ENCODE peak calls at places on chromosomes 2 and 18, in four cellular contexts. H, U, Y and X are unnamed samples.

GRCh38 chr2:135140606-135141005 is 88.5 kb downstream of the RAB3GAP1 start:
- DNase-seq in H (no peak), U (no peak), Y (no peak), X (no peak)

GRCh38 chr2:241226723-241227634 is 38.5 kb downstream of the ANO7 start:
- DNase-seq in H (no peak), U (no peak), Y (no peak), X (no peak)

GRCh38 chr2:240917009-240917683 is 11.0 kb downstream of the CROCC2 start:
- DNase-seq in H (no peak), U (no peak), Y (no peak), X (peak)

GRCh38 chr2:172836386-172837200 is 100.9 kb downstream of the RAPGEF4 start:
- DNase-seq in H (no peak), U (no peak), Y (peak), X (no peak)

GRCh38 chr18:23689616-23690504 is 607 bp downstream of the LAMA3 start:
- DNase-seq in H (peak), U (no peak), Y (peak), X (no peak)

GRCh38 chr18:77052656-77053309 is 79.8 kb downstream of the MBP start:
- DNase-seq in H (no peak), U (no peak), Y (no peak), X (peak)

GRCh38 chr2:53670351-53670750 is 97.3 kb upstream of the CHAC2 start:
- DNase-seq in H (no peak), U (no peak), Y (no peak), X (no peak)

GRCh38 chr18:36772339-36772738 is 56.5 kb downstream of the TPGS2 start:
- DNase-seq in H (no peak), U (no peak), Y (no peak), X (no peak)

GRCh38 chr2:25529034-25529433 is 144.3 kb downstream of the DTNB start:
- DNase-seq in H (no peak), U (no peak), Y (no peak), X (no peak)

GRCh38 chr2:59223737-59224136 is 982.6 kb upstream of the FANCL start:
- DNase-seq in H (no peak), U (no peak), Y (no peak), X (no peak)

GRCh38 chr2:133063792-133064191 is 393.8 kb upstream of the LYPD1 start:
- DNase-seq in H (peak), U (no peak), Y (peak), X (no peak)

GRCh38 chr2:70690846-70691245 is 77.2 kb downstream of the ADD2 start:
- DNase-seq in H (peak), U (no peak), Y (no peak), X (peak)

GRCh38 chr2:41729800-41730364 is 317.9 kb upstream of the PKDCC start:
- DNase-seq in H (no peak), U (no peak), Y (no peak), X (no peak)

GRCh38 chr2:223532161-223532560 is 70.0 kb downstream of the SCG2 start:
- DNase-seq in H (no peak), U (no peak), Y (no peak), X (no peak)

GRCh38 chr18:21012308-21012707 is 99.3 kb downstream of the ROCK1 start:
- DNase-seq in H (no peak), U (no peak), Y (no peak), X (no peak)

GRCh38 chr2:134926231-134926931 is 7.8 kb downstream of the CCNT2 start:
- DNase-seq in H (no peak), U (no peak), Y (peak), X (no peak)

GRCh38 chr2:72081450-72081849 is 66.2 kb downstream of the CYP26B1 start:
- DNase-seq in H (no peak), U (no peak), Y (no peak), X (no peak)

GRCh38 chr2:64748561-64748960 is 94.8 kb upstream of the SERTAD2 start:
- DNase-seq in H (no peak), U (no peak), Y (no peak), X (no peak)

GRCh38 chr2:64751286-64752260 is 97.9 kb upstream of the SERTAD2 start:
- DNase-seq in H (peak), U (peak), Y (no peak), X (no peak)

GRCh38 chr2:64750817-64751285 is 97.1 kb upstream of the SERTAD2 start:
- DNase-seq in H (peak), U (peak), Y (peak), X (peak)

GRCh38 chr2:64749446-64749845 is 95.7 kb upstream of the SERTAD2 start:
- DNase-seq in H (no peak), U (no peak), Y (peak), X (no peak)

GRCh38 chr2:64750001-64750816 is 96.5 kb upstream of the SERTAD2 start:
- DNase-seq in H (peak), U (no peak), Y (peak), X (peak)
- TF ChIP-seq CTCF in H (no peak), U (no peak), Y (peak), X (peak)

DNA sequence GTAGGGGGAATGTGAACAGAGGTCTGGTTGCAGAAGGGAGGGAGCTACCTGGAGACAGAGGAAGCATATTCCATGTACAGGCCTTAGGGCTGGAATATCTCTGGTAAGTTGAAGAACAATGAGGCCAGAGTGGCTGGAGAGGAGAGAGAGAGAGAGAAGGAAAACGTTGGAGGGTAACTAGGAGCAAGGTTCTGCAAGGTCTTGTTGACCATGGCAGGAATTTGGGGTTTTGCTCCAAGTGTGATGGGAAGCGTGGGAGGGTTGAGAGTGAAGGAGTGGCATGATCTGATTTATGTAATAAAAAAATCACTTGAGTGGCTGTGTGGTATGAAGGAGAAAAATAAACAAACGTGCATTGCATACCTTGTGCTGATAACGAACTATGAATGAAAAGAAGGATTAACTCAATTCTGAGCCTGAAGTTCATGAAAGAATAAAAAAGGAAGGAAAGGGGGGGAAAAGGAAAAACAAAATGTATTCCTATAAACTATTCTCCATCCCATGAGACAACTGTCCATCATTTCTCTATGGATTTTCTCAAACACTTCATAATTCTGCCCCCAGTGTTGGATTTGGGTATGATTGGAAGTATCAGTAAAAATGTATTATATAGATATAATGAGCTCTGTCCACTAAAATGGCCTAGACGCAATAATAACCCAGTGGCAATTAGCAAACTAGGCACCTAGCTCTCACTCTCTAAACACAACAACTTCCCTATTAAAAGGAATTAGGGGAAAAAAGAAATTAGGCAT is 59.7 kb upstream of the PMAIP1 start:
- DNase-seq in H (no peak), U (no peak), Y (no peak), X (no peak)
- TF ChIP-seq CTCF in H (no peak), U (peak), Y (no peak), X (peak)

GRCh38 chr2:75646583-75647425 is at the start of gene MRPL19:
- DNase-seq in H (peak), U (peak), Y (peak), X (peak)

GRCh38 chr2:75647771-75648170 is 1.2 kb downstream of the MRPL19 start:
- DNase-seq in H (no peak), U (no peak), Y (no peak), X (no peak)

GRCh38 chr2:75643980-75644379 is 2.6 kb upstream of the MRPL19 start:
- DNase-seq in H (no peak), U (no peak), Y (no peak), X (no peak)

GRCh38 chr2:75646090-75646582 is 447 bp upstream of the MRPL19 start:
- DNase-seq in H (no peak), U (no peak), Y (no peak), X (no peak)

DNA sequence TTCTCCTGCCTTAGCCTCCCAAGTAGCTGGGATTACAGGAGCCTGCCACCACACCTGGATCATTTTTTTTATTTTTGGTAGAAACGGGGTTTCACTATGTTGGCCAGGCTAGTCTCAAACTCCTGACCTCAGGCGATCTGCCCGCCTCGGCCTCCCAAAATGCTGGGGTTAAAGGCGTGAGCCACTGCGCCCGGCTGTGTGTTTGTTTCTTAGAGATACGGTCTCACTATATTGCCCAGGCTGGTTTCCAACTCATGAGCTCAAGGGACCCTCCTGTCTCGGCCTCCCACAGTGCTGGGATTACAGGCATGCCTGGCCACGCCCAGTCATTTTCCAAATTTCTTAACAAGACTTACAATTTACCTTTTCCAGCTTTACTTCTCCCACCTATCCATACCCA is 940 bp upstream of the MRPL19 start:
- DNase-seq in H (no peak), U (no peak), Y (no peak), X (no peak)
- TF ChIP-seq CTCF in H (no peak), U (no peak), Y (no peak), X (no peak)

DNA sequence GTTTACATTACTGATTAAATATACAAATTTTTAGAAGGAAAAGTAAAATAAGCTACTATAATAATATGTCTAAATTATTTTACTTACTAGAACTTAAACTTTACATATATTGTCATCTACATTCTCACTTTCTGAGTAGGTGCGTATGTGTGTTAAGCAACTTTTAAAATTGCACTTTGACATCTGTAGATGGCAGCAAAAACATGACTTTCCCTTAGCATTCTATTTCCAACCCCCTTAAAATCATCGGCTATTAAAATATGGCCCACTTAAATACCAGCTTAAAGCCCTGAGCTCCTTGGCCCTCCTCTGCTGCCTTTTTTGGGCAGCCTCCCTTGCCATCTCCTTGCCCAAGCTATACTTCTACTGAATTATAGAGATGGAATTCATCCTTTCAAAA is 78.0 kb downstream of the UPP2 start:
- DNase-seq in H (no peak), U (no peak), Y (peak), X (no peak)
- TF ChIP-seq CTCF in H (peak), U (peak), Y (peak), X (peak)

DNA sequence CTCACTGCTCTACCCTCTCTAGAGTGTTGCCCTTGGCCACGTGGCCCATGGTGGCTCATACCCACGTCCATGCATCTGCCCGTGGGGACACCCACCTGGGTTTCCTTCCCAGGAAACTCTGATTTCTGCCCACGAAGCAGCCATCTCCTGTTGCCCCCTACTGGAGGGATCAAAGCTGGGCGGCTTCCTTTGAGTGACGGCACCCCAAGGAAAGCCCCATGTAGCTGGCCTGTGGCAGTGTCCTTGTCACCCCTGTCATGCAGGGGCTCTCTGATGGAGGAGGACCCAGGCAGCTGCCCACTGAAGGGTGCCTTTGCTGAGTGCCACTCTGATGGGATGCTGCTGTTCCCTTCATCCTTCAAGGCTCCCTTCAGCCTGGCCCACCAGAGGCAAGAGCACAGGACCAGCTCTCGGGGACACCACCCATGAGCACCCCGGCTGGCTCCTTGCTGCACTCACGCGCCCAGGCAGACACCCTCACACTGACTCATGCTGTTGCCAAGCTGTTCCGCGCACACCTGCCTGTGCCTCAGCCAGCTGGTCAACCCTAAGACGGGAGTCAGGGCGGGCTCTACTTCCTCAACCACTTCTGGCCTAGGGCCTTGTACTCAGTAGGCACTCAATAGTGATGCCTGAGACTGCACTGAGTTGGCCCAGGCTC is 101.1 kb downstream of the CTIF start:
- DNase-seq in H (no peak), U (no peak), Y (no peak), X (no peak)
- TF ChIP-seq CTCF in H (no peak), U (peak), Y (peak), X (no peak)

GRCh38 chr2:208062113-208062512 is 36.8 kb upstream of the PLEKHM3 start:
- DNase-seq in H (no peak), U (no peak), Y (peak), X (no peak)
- TF ChIP-seq CTCF in H (no peak), U (peak), Y (peak), X (peak)

DNA sequence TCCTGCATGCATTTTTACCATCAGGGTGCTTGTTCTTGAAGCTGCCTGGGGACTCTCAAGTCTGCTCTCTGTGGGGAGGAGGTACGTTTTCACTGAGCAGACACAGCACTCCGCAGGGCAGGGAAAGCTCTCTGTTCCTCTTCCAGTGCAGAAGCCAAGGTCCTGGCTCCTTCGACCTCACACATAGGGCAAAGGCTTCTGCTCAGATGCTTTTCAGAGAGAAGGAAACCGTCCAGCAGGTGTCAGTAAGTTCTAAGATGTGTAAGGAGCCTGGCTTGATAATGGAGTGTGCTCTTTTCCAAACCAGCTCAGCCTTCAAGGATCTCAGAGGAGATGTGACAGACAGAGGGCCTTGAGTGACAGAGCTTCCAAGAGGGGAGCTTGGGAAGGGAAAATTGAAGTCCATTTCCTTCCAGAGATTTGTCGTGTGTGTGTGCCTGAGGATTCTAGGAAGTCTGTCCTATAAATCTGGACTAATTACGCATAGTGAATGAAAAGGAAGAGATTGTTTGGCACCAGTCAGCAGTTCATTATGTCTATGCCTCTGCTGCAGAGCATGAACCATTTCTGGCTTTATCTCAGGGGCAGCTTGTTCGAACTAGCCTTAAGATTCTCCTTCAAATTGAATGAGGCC is 67.4 kb upstream of the UPP2 start:
- DNase-seq in H (no peak), U (no peak), Y (peak), X (peak)
- TF ChIP-seq CTCF in H (no peak), U (peak), Y (peak), X (peak)